ENCODE peak calls at places on chromosomes 13 and 19, in six cellular contexts. B is neuronal stem cell, Q is IMR-90, O is H9, V is H1, P is trophoblast cell. D is an unnamed sample.

GRCh38 chr19:17755977-17756670 is 4.8 kb downstream of the FCHO1 start:
- DNase-seq in B (peak), Q (peak), O (peak), V (no peak), P (no peak), D (peak)

GRCh38 chr19:23787106-23787505 is 28.4 kb upstream of the ZNF681 start:
- DNase-seq in B (no peak), Q (peak), O (no peak), V (no peak), P (peak), D (peak)

GRCh38 chr19:18558595-18558994 is 925 bp downstream of the KXD1 start:
- DNase-seq in B (no peak), Q (no peak), O (no peak), V (no peak), P (no peak), D (no peak)

GRCh38 chr19:52155596-52156359 is 15.6 kb downstream of the ZNF836 start:
- DNase-seq in B (no peak), Q (no peak), O (no peak), V (no peak), P (no peak), D (no peak)

GRCh38 chr19:13804830-13805683 is 9.8 kb downstream of the ZSWIM4 start:
- DNase-seq in B (no peak), Q (no peak), O (peak), V (no peak), P (peak), D (no peak)

GRCh38 chr19:16040642-16041041 is 35.7 kb upstream of the TPM4 start:
- DNase-seq in B (no peak), Q (peak), O (no peak), V (no peak), P (no peak), D (peak)

GRCh38 chr13:109285586-109285985 is 500.8 kb downstream of the IRS2 start:
- DNase-seq in B (no peak), Q (no peak), O (no peak), V (no peak), P (peak), D (no peak)

GRCh38 chr13:36885901-36886300 is 34.1 kb downstream of the SMAD9 start:
- DNase-seq in B (no peak), Q (no peak), O (no peak), V (no peak), P (no peak), D (no peak)

GRCh38 chr13:110634558-110634957 is 19.2 kb downstream of the NAXD start:
- DNase-seq in B (no peak), Q (peak), O (no peak), V (no peak), P (peak), D (peak)

GRCh38 chr19:4705413-4706131 is 18.1 kb downstream of the DPP9 start:
- DNase-seq in B (no peak), Q (no peak), O (no peak), V (no peak), P (no peak), D (no peak)

GRCh38 chr13:58048670-58049069 is 417.1 kb downstream of the PCDH17 start:
- DNase-seq in B (no peak), Q (no peak), O (no peak), V (no peak), P (no peak), D (peak)

GRCh38 chr13:79724348-79725103 is 243.6 kb downstream of the NDFIP2 start:
- DNase-seq in B (no peak), Q (no peak), O (no peak), V (no peak), P (no peak), D (no peak)

GRCh38 chr13:80751854-80752253 is 410.9 kb upstream of the SPRY2 start:
- DNase-seq in B (no peak), Q (no peak), O (no peak), V (no peak), P (no peak), D (no peak)

GRCh38 chr13:95087746-95088305 is 213.4 kb downstream of the ABCC4 start:
- DNase-seq in B (no peak), Q (peak), O (no peak), V (no peak), P (peak), D (peak)

GRCh38 chr19:55447421-55448174 is 4.5 kb upstream of the SHISA7 start:
- DNase-seq in B (no peak), Q (peak), O (no peak), V (no peak), P (no peak), D (peak)

GRCh38 chr19:13974073-13974472 is 21.8 kb downstream of the DCAF15 start:
- DNase-seq in B (peak), Q (no peak), O (peak), V (peak), P (peak), D (no peak)

GRCh38 chr19:474126-475078 is 13.6 kb upstream of the SHC2 start:
- DNase-seq in B (no peak), Q (no peak), O (no peak), V (no peak), P (no peak), D (no peak)

GRCh38 chr13:52158629-52159158 is 703 bp downstream of the NEK3 start:
- DNase-seq in B (no peak), Q (peak), O (no peak), V (no peak), P (peak), D (peak)

GRCh38 chr13:40622761-40623160 is 43.7 kb downstream of the FOXO1 start:
- DNase-seq in B (no peak), Q (no peak), O (no peak), V (no peak), P (peak), D (no peak)

GRCh38 chr19:17718988-17719711 is at the start of gene MAP1S:
- DNase-seq in B (peak), Q (peak), O (peak), V (peak), P (peak), D (peak)

GRCh38 chr13:26007261-26007765 is 44.5 kb downstream of the SHISA2 start:
- DNase-seq in B (no peak), Q (no peak), O (no peak), V (no peak), P (no peak), D (no peak)

GRCh38 chr13:93368705-93369104 is 142.1 kb downstream of the GPC6 start:
- DNase-seq in B (no peak), Q (no peak), O (no peak), V (no peak), P (no peak), D (no peak)

GRCh38 chr19:5947435-5947834 is 30.5 kb downstream of the RANBP3 start:
- DNase-seq in B (no peak), Q (peak), O (no peak), V (no peak), P (peak), D (peak)

GRCh38 chr13:94433055-94433947 is 46.2 kb downstream of the DCT start:
- DNase-seq in B (no peak), Q (no peak), O (peak), V (peak), P (peak), D (no peak)

GRCh38 chr13:26837102-26837501 is 76.5 kb upstream of the GPR12 start:
- DNase-seq in B (no peak), Q (no peak), O (no peak), V (no peak), P (no peak), D (no peak)

GRCh38 chr19:13068064-13068807 is 34.4 kb downstream of the LYL1 start:
- DNase-seq in B (no peak), Q (no peak), O (no peak), V (no peak), P (no peak), D (no peak)

GRCh38 chr19:37361994-37362393 is 8.9 kb upstream of the ZNF527 start:
- DNase-seq in B (no peak), Q (peak), O (no peak), V (no peak), P (no peak), D (peak)

GRCh38 chr19:30228113-30228725 is 144.0 kb upstream of the ZNF536 start:
- DNase-seq in B (no peak), Q (no peak), O (no peak), V (no peak), P (no peak), D (peak)

GRCh38 chr19:45159971-45160324 is 834 bp downstream of the NKPD1 start:
- DNase-seq in B (no peak), Q (no peak), O (no peak), V (no peak), P (no peak), D (no peak)

GRCh38 chr19:11347546-11347945 is 1.2 kb downstream of the CCDC159 start:
- DNase-seq in B (no peak), Q (no peak), O (no peak), V (no peak), P (no peak), D (no peak)

GRCh38 chr19:16326401-16327130 is 1.9 kb downstream of the KLF2 start:
- DNase-seq in B (no peak), Q (no peak), O (peak), V (no peak), P (peak), D (peak)

GRCh38 chr19:11175920-11176319 is 20.3 kb upstream of the SPC24 start:
- DNase-seq in B (no peak), Q (no peak), O (no peak), V (no peak), P (no peak), D (no peak)

GRCh38 chr19:51398096-51398704 is 7.8 kb upstream of the C19orf84 start:
- DNase-seq in B (no peak), Q (peak), O (no peak), V (no peak), P (peak), D (peak)

GRCh38 chr13:79406597-79406908 is 498 bp upstream of the RBM26 start:
- DNase-seq in B (no peak), Q (no peak), O (no peak), V (no peak), P (no peak), D (no peak)

DNA sequence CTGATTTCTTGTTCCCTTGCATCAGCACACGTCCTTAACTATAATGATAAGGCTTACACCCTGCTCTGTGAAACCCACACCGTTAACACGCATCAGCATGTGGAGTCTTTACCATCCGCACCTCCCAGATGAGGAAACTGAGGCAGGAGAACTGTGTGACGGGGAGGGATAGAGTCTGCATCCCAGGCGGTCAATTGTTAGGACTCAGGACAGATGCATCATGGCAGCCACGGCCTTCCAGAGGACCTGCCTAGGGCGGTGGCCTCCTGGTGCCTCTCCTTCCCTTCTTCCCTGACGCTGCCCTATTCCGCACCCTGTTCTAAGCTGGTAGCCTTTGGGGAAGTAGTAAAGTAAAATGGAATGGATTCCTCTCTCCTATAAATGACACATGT is 326.0 kb downstream of the TEX29 start:
- DNase-seq in B (no peak), Q (no peak), O (no peak), V (no peak), P (no peak), D (no peak)
- H4K91ac ChIP-seq in B (no peak), Q (no peak), O (no peak), V (no peak), P (no peak), D (no peak)

DNA sequence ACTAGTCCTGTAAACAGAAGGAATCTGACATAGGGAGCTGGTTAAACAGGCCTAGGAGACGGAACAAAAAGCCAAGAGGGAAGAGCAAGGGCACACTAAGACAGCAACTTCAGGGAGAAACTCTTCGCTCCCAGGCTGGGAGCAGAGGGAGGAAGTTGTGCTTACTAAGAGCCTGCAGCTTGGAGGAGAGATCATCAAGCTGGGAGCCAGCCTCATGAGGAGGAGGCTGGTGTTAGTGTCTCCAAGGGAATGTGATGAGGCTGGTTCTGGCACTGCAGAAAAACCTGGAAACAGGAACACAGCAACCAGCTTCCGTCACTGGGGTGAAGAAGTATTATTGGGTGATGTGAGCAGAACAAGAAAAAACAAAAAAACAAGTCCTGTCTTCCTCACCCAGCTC is 1027.3 kb downstream of the UQCRFS1 start:
- DNase-seq in B (no peak), Q (no peak), O (no peak), V (no peak), P (no peak), D (no peak)
- H2BK120ac ChIP-seq in B (no peak), Q (no peak), O (no peak), V (no peak), P (peak), D (no peak)

GRCh38 chr19:42284066-42284501 is 15.0 kb downstream of the CIC start:
- DNase-seq in B (peak), Q (peak), O (no peak), V (no peak), P (peak), D (peak)

GRCh38 chr19:42285988-42286348 is 16.0 kb upstream of the PRR19 start:
- DNase-seq in B (no peak), Q (no peak), O (no peak), V (no peak), P (no peak), D (no peak)

GRCh38 chr19:42285546-42285945 is 16.4 kb upstream of the PRR19 start:
- DNase-seq in B (no peak), Q (no peak), O (peak), V (no peak), P (no peak), D (no peak)

GRCh38 chr19:42283248-42284065 is 14.4 kb downstream of the CIC start:
- DNase-seq in B (peak), Q (peak), O (peak), V (no peak), P (peak), D (peak)

GRCh38 chr19:42284641-42285341 is 15.7 kb downstream of the CIC start:
- DNase-seq in B (peak), Q (no peak), O (peak), V (no peak), P (peak), D (peak)
- H3K18ac ChIP-seq in B (peak), Q (no peak), O (no peak), V (peak), P (peak), D (peak)

DNA sequence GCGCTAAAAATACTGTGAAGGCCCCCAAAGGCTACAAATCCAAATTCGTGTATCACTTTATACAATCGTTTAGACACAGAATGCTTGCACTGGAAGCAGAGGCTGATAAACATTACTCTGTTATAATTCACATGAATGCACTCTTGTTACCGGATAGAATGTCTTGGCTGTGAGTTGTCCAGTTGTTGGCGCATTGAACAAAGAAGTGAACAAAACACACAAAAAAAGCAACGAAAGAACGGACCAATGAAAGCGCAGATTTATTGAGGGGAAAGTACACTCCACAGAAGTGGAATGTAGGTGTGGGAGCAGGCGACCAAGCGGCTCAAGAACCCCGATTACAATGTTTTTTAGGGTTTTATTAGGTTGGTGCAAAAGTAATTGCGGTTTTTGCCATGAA is 529 bp upstream of the ZNF418 start:
- DNase-seq in B (no peak), Q (no peak), O (no peak), V (no peak), P (no peak), D (no peak)
- H4K91ac ChIP-seq in B (no peak), Q (no peak), O (no peak), V (no peak), P (no peak), D (no peak)

GRCh38 chr13:42405665-42406390 is 133.9 kb downstream of the AKAP11 start:
- DNase-seq in B (no peak), Q (peak), O (no peak), V (no peak), P (peak), D (peak)

GRCh38 chr13:42400188-42400833 is 128.4 kb downstream of the AKAP11 start:
- DNase-seq in B (no peak), Q (no peak), O (no peak), V (no peak), P (no peak), D (no peak)

GRCh38 chr13:42396901-42397670 is 125.1 kb downstream of the AKAP11 start:
- DNase-seq in B (no peak), Q (no peak), O (no peak), V (no peak), P (no peak), D (no peak)

GRCh38 chr13:42398542-42398941 is 126.6 kb downstream of the AKAP11 start:
- DNase-seq in B (no peak), Q (no peak), O (no peak), V (no peak), P (no peak), D (peak)

DNA sequence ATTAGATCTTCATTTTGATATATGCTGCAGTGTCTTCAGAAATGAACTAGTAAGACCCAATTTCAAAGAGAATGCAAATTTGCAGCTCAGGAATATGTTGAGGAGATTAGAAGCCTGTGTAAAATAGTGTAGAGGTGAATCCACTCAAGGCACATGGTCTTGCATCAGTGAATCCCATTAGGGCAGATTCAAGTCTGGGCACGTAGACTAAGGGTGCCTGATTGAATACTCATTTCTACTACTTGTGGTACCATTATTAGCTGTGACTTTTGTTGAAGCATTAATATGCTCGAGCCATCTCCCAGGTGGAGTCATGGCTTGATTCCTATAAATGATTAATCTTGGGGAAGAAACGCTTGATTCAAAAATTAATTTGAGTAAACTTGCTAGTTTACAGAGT is 129.4 kb downstream of the AKAP11 start:
- DNase-seq in B (no peak), Q (no peak), O (no peak), V (no peak), P (no peak), D (no peak)
- H2BK120ac ChIP-seq in B (no peak), Q (no peak), O (no peak), V (no peak), P (no peak), D (no peak)

DNA sequence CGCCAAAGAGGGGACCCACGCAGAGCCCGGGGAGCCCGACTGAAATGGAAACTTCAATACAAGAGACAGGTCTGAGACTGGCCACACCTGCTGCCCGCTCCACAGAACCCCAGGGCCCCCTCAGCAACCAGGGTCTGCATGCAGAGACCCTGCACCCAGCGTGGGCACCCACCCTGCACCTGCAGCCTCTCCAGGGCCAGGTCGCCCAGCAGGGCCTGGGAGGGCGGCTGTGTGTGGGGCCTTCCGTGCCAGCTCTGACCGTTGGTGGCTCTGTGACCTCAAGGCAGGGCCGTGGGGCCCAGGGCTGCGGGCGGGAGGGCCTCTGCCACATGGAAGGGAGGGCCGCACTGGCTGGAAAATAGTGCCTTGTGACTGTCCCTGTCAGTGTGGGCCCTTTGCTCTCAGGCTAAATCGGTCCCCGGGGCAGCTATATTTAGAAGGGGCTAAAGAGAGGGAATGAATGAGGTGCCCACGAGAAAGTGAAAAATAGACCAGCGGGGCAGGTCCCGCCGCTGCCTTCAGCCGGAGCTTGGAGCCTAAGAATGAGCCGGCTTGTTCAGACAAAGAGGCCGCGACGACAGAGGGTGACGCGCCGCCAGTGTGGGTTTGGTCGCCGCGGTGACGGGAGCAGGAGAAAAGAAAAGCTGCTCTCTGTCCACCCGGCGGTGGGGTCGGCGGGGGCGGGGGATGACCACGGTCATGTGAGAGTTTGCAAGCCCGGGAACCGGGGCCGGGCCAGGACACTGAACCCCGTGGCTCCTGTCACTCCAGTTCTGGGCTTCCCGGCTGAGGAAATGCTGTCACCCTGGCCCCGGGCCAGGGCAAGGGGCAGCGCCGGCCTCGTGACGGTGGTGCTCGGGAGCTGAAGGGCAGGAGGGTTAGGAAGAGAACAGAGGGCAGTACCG is 70.5 kb downstream of the GADD45B start:
- DNase-seq in B (peak), Q (no peak), O (peak), V (no peak), P (peak), D (peak)
- H3K18ac ChIP-seq in B (peak), Q (no peak), O (peak), V (peak), P (peak), D (peak)

GRCh38 chr19:40976724-40977123 is 14.4 kb upstream of the CYP2B6 start:
- DNase-seq in B (no peak), Q (no peak), O (no peak), V (no peak), P (no peak), D (no peak)

DNA sequence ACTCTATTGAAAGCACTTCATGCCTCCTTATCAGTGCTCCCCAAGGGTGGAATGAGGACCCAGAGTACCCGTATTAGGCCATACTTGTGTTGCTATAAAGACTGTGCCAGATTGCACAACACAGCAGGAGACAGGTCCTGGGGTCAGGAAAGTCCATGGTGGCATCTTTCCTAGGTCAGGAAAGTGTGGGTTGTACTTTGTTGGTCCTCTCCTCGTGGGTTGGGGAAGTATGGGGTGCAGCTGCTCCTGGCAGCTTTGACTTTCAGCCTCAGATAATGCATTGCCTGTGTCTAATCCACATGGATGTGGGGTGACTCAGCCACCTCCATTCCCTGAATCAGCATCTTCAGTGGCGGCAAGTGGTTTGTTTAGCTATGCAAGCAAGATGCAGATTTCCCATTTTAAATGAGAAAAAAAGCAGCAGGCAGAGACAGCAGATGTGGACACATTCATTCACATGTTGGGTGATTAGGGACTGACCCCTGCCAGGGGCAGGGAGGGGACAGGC is 8.4 kb upstream of the CYP2B6 start:
- DNase-seq in B (no peak), Q (peak), O (peak), V (peak), P (no peak), D (no peak)
- H4K91ac ChIP-seq in B (no peak), Q (no peak), O (no peak), V (peak), P (no peak), D (no peak)

D was measured in mesenchymal stem cell.